ENCODE peak calls at places on chromosomes 16 and 17, in six cellular contexts. One of them, this sample, is unnamed.

GRCh38 chr17:5705081-5705875 is 121.0 kb upstream of the NLRP1 start:
- DNase-seq in Peyer's patch: no peak
- DNase-seq in DND-41: peak; percentile 19
- DNase-seq in gastrocnemius medialis: no peak
- DNase-seq in K562: peak; percentile 20
- DNase-seq in heart left ventricle: no peak
- DNase-seq in this sample: no peak

GRCh38 chr17:31825961-31826691 is 32.9 kb downstream of the COPRS start:
- DNase-seq in DND-41: no peak
- DNase-seq in Peyer's patch: no peak
- DNase-seq in gastrocnemius medialis: peak; percentile 2
- DNase-seq in heart left ventricle: no peak
- DNase-seq in K562: no peak
- DNase-seq in this sample: no peak

GRCh38 chr16:49660647-49661046 is 195.3 kb downstream of the ZNF423 start:
- DNase-seq in K562: no peak
- DNase-seq in heart left ventricle: no peak
- DNase-seq in gastrocnemius medialis: no peak
- DNase-seq in DND-41: no peak
- DNase-seq in Peyer's patch: no peak
- DNase-seq in this sample: no peak

GRCh38 chr17:78737332-78737731 is 44.7 kb downstream of the CYTH1 start:
- DNase-seq in DND-41: no peak
- DNase-seq in K562: peak; percentile 54
- DNase-seq in heart left ventricle: no peak
- DNase-seq in Peyer's patch: no peak
- DNase-seq in gastrocnemius medialis: no peak
- DNase-seq in this sample: no peak

GRCh38 chr17:42618442-42619150 is 9.1 kb downstream of the TUBG1 start:
- DNase-seq in DND-41: no peak
- DNase-seq in Peyer's patch: peak; percentile 56
- DNase-seq in heart left ventricle: peak; percentile 64
- DNase-seq in K562: peak; percentile 82
- DNase-seq in gastrocnemius medialis: peak; percentile 92
- DNase-seq in this sample: no peak

GRCh38 chr16:50293994-50294855 is 27.9 kb downstream of the ADCY7 start:
- DNase-seq in DND-41: no peak
- DNase-seq in gastrocnemius medialis: no peak
- DNase-seq in heart left ventricle: no peak
- DNase-seq in Peyer's patch: no peak
- DNase-seq in K562: no peak
- DNase-seq in this sample: no peak

GRCh38 chr17:57114085-57114673 is 29.1 kb downstream of the AKAP1 start:
- DNase-seq in Peyer's patch: peak; percentile 75
- DNase-seq in DND-41: peak; percentile 70
- DNase-seq in K562: peak; percentile 73
- DNase-seq in heart left ventricle: peak; percentile 48
- DNase-seq in gastrocnemius medialis: no peak
- DNase-seq in this sample: peak; percentile 73

GRCh38 chr16:86727131-86727530 is 148.8 kb downstream of the FOXL1 start:
- DNase-seq in Peyer's patch: no peak
- DNase-seq in DND-41: no peak
- DNase-seq in gastrocnemius medialis: peak; percentile 40
- DNase-seq in K562: no peak
- DNase-seq in heart left ventricle: no peak
- DNase-seq in this sample: no peak

GRCh38 chr16:55078153-55078552 is 147.5 kb downstream of the IRX5 start:
- DNase-seq in DND-41: no peak
- DNase-seq in heart left ventricle: no peak
- DNase-seq in Peyer's patch: no peak
- DNase-seq in K562: no peak
- DNase-seq in gastrocnemius medialis: no peak
- DNase-seq in this sample: no peak

GRCh38 chr16:88699180-88699579 is 7.0 kb downstream of the RNF166 start:
- DNase-seq in gastrocnemius medialis: no peak
- DNase-seq in K562: no peak
- DNase-seq in heart left ventricle: no peak
- DNase-seq in DND-41: no peak
- DNase-seq in Peyer's patch: no peak
- DNase-seq in this sample: no peak

GRCh38 chr16:51523400-51523799 is 372.3 kb upstream of the SALL1 start:
- DNase-seq in DND-41: no peak
- DNase-seq in gastrocnemius medialis: no peak
- DNase-seq in Peyer's patch: no peak
- DNase-seq in K562: no peak
- DNase-seq in heart left ventricle: no peak
- DNase-seq in this sample: no peak

GRCh38 chr16:46801428-46802049 is 29.4 kb downstream of the C16orf87 start:
- DNase-seq in gastrocnemius medialis: no peak
- DNase-seq in heart left ventricle: no peak
- DNase-seq in DND-41: no peak
- DNase-seq in Peyer's patch: no peak
- DNase-seq in K562: no peak
- DNase-seq in this sample: no peak

GRCh38 chr16:27625050-27625697 is 75.2 kb downstream of the KATNIP start:
- DNase-seq in heart left ventricle: no peak
- DNase-seq in Peyer's patch: peak; percentile 74
- DNase-seq in DND-41: no peak
- DNase-seq in gastrocnemius medialis: no peak
- DNase-seq in K562: no peak
- DNase-seq in this sample: no peak

GRCh38 chr17:79971651-79972050 is 64.0 kb downstream of the TBC1D16 start:
- DNase-seq in K562: no peak
- DNase-seq in gastrocnemius medialis: no peak
- DNase-seq in DND-41: no peak
- DNase-seq in heart left ventricle: no peak
- DNase-seq in Peyer's patch: no peak
- DNase-seq in this sample: no peak

GRCh38 chr16:20385844-20386832 is 18.4 kb downstream of the PDILT start:
- DNase-seq in Peyer's patch: peak; percentile 68
- DNase-seq in heart left ventricle: peak; percentile 52
- DNase-seq in K562: peak; percentile 66
- DNase-seq in DND-41: peak; percentile 54
- DNase-seq in gastrocnemius medialis: peak; percentile 16
- DNase-seq in this sample: peak; percentile 4
- TF ChIP-seq CTCF in Peyer's patch: peak; percentile 54
- TF ChIP-seq CTCF in heart left ventricle: peak; percentile 76
- TF ChIP-seq CTCF in K562: peak; percentile 74
- TF ChIP-seq CTCF in DND-41: peak; percentile 83
- TF ChIP-seq CTCF in gastrocnemius medialis: peak; percentile 75
- TF ChIP-seq CTCF in this sample: peak; percentile 78

DNA sequence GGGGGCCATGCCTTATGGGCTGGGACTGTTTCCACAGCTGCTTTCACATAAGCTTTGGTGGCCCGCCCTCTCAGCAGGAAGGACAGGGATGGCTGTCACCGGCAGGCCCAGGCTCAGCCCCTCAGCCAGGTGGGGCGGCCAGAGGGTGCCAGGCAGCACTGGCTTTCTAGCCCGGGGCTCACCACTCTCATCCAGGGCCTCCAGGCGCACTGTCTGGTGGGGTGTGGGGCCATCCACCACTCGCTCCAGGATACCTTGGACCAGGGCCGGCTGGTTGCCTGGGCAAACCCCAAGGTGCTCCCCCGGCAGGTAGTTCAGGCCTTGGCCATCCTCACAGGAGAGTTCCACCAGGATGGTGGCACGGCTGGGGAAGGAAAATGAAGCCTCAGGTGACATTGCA is 35.0 kb downstream of the NOS2 start:
- DNase-seq in Peyer's patch: no peak
- DNase-seq in gastrocnemius medialis: no peak
- DNase-seq in K562: no peak
- DNase-seq in heart left ventricle: no peak
- DNase-seq in DND-41: no peak
- DNase-seq in this sample: no peak
- H3K4me1 ChIP-seq in Peyer's patch: no peaks in the 10 kb centered on the region
- H3K4me1 ChIP-seq in gastrocnemius medialis: no peaks in the 10 kb centered on the region
- H3K4me1 ChIP-seq in K562: peaks cover 7% of the 10 kb centered on the region
- H3K4me1 ChIP-seq in heart left ventricle: no peaks in the 10 kb centered on the region
- H3K4me1 ChIP-seq in DND-41: no peaks in the 10 kb centered on the region
- H3K4me1 ChIP-seq in this sample: no peaks in the 10 kb centered on the region

GRCh38 chr17:46152423-46152822 is 40.8 kb downstream of the KANSL1 start:
- DNase-seq in heart left ventricle: no peak
- DNase-seq in K562: no peak
- DNase-seq in gastrocnemius medialis: no peak
- DNase-seq in Peyer's patch: no peak
- DNase-seq in DND-41: no peak
- DNase-seq in this sample: no peak

GRCh38 chr17:46157443-46158107 is 35.7 kb downstream of the KANSL1 start:
- DNase-seq in heart left ventricle: no peak
- DNase-seq in gastrocnemius medialis: no peak
- DNase-seq in DND-41: no peak
- DNase-seq in Peyer's patch: no peak
- DNase-seq in K562: no peak
- DNase-seq in this sample: no peak

GRCh38 chr17:46151762-46152161 is 41.5 kb downstream of the KANSL1 start:
- DNase-seq in K562: no peak
- DNase-seq in DND-41: no peak
- DNase-seq in heart left ventricle: no peak
- DNase-seq in gastrocnemius medialis: no peak
- DNase-seq in Peyer's patch: no peak
- DNase-seq in this sample: no peak

GRCh38 chr17:46150216-46150963 is 42.8 kb downstream of the KANSL1 start:
- DNase-seq in K562: no peak
- DNase-seq in gastrocnemius medialis: no peak
- DNase-seq in Peyer's patch: no peak
- DNase-seq in DND-41: no peak
- DNase-seq in heart left ventricle: no peak
- DNase-seq in this sample: no peak

DNA sequence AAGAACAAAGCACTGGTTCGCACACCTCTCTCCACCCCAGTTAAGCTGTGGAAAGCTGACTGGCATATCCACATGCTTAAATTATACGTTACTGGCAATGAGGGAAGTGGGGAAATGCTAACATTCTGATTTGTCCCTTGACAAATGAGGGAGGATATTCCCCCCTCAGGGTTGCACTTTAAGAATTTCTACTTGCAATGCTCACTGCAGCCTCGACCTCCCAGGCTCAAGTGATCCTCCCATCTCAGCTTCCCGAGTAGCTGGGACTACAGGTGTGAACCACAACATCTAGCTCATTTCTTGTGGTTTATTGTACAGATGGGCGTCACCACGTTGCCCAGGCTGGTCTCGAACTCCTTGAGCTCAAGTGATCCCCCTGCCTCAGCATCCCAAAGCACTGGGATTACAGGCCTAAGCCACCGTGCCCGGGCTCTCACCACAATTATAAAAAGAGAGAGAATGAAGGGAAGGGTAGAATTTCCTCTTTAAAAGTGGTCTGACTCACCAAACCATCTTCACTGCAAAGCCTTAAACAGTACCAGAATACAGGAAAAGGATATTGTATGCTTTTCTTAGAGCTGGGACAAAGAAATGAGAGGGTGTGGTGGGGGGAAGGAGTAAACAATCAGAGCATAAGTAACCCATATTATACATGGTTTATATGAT is 38.9 kb downstream of the KANSL1 start:
- DNase-seq in K562: no peak
- DNase-seq in heart left ventricle: no peak
- DNase-seq in DND-41: peak; percentile 54
- DNase-seq in gastrocnemius medialis: no peak
- DNase-seq in Peyer's patch: no peak
- DNase-seq in this sample: no peak
- H3K4me3 ChIP-seq in K562: no peak overlapping the region
- H3K4me3 ChIP-seq in heart left ventricle: no peak overlapping the region
- H3K4me3 ChIP-seq in DND-41: no peak overlapping the region
- H3K4me3 ChIP-seq in gastrocnemius medialis: no peak overlapping the region
- H3K4me3 ChIP-seq in Peyer's patch: no peak overlapping the region
- H3K4me3 ChIP-seq in this sample: no peak overlapping the region

GRCh38 chr16:6160871-6161270 is 1063.3 kb upstream of the EEF2KMT start:
- DNase-seq in gastrocnemius medialis: no peak
- DNase-seq in heart left ventricle: no peak
- DNase-seq in Peyer's patch: no peak
- DNase-seq in K562: no peak
- DNase-seq in DND-41: no peak
- DNase-seq in this sample: no peak

GRCh38 chr16:6160303-6160702 is 1062.7 kb upstream of the EEF2KMT start:
- DNase-seq in gastrocnemius medialis: no peak
- DNase-seq in Peyer's patch: no peak
- DNase-seq in heart left ventricle: no peak
- DNase-seq in DND-41: no peak
- DNase-seq in K562: no peak
- DNase-seq in this sample: no peak

GRCh38 chr16:6170022-6170421 is 1072.4 kb upstream of the EEF2KMT start:
- DNase-seq in gastrocnemius medialis: no peak
- DNase-seq in K562: no peak
- DNase-seq in Peyer's patch: no peak
- DNase-seq in DND-41: no peak
- DNase-seq in heart left ventricle: no peak
- DNase-seq in this sample: no peak

GRCh38 chr16:6165330-6165984 is 1067.9 kb upstream of the EEF2KMT start:
- DNase-seq in Peyer's patch: no peak
- DNase-seq in heart left ventricle: no peak
- DNase-seq in DND-41: no peak
- DNase-seq in K562: peak; percentile 5
- DNase-seq in gastrocnemius medialis: no peak
- DNase-seq in this sample: no peak
- TF ChIP-seq CTCF in Peyer's patch: no peak
- TF ChIP-seq CTCF in heart left ventricle: no peak
- TF ChIP-seq CTCF in DND-41: peak; percentile 13
- TF ChIP-seq CTCF in K562: no peak
- TF ChIP-seq CTCF in gastrocnemius medialis: no peak
- TF ChIP-seq CTCF in this sample: no peak

GRCh38 chr17:81879121-81879520 is 8.0 kb upstream of the ARHGDIA start:
- DNase-seq in K562: no peak
- DNase-seq in Peyer's patch: no peak
- DNase-seq in DND-41: no peak
- DNase-seq in gastrocnemius medialis: no peak
- DNase-seq in heart left ventricle: no peak
- DNase-seq in this sample: no peak
- H3K4me1 ChIP-seq in K562: peaks cover 4% of the 10 kb centered on the region
- H3K4me1 ChIP-seq in Peyer's patch: no peaks in the 10 kb centered on the region
- H3K4me1 ChIP-seq in DND-41: no peaks in the 10 kb centered on the region
- H3K4me1 ChIP-seq in gastrocnemius medialis: no peaks in the 10 kb centered on the region
- H3K4me1 ChIP-seq in heart left ventricle: no peaks in the 10 kb centered on the region
- H3K4me1 ChIP-seq in this sample: peaks cover 2% of the 10 kb centered on the region

DNA sequence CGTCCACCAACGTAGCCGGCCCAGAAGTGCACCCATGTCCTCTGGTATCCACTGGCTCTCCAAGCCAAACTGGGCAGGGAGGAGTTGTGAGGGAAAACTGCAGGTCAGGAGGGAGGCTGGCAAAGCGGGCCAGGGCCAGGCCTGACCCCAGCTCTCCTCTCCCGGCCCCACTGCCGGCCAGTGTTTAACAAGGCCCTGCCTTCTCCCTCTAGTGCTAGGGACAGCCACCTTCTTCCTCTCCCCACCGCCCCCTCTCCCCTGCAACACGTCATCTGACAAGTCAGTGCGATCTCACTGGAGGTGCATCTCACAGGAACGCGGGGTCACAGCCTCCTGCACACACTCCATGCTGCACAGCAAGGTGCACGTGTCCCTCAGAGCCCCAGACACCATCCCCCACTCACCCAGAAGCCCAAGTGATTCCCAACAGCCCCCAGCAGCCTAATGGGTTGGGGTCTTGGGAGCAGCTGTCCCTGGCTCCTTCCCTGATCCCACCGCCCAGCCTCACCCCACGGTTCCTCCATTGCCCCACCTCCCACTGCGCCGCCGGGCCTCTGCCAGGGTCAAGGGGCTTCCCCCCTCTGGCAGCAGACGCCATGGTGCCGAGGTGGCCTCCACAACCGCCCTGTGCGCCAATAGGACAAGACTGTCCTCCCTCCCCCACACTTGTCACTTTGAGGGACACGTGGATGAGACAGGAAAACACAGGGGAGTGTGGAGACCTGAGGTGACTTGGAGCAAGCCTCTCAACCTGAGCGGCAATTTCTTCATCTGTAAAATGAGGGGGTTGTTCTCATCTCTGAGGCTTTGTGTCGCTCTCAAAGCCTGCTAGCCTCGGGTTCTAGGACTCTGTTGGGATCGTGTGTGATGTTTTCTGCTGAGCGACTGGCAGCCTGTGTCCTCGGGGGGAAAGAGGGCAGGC is 1.1 kb upstream of the ACE start:
- DNase-seq in gastrocnemius medialis: no peak
- DNase-seq in DND-41: no peak
- DNase-seq in Peyer's patch: no peak
- DNase-seq in K562: peak; percentile 46
- DNase-seq in heart left ventricle: no peak
- DNase-seq in this sample: no peak
- H3K4me3 ChIP-seq in gastrocnemius medialis: peak overlapping the region; percentile 53
- H3K4me3 ChIP-seq in DND-41: no peak overlapping the region
- H3K4me3 ChIP-seq in Peyer's patch: peak overlapping the region; percentile 34
- H3K4me3 ChIP-seq in K562: no peak overlapping the region
- H3K4me3 ChIP-seq in heart left ventricle: no peak overlapping the region
- H3K4me3 ChIP-seq in this sample: no peak overlapping the region